ENCODE peak calls at places on chromosomes 1 and 21, in nine cellular contexts. K, L, W, V, Z, M, P, D and G are unnamed samples.
A peak's percentile ranks its signal among the peaks of the same experiment; 100 is the strongest.

GRCh38 chr1:24508911-24509310 is 6.3 kb downstream of the RCAN3 start:
- DNase-seq in P (no peak), L (no peak), Z (no peak), D (no peak), V (no peak), K (no peak), M (no peak), W (no peak), G (no peak)

GRCh38 chr1:228490120-228491078 is 3.2 kb downstream of the RNF187 start:
- DNase-seq in D (no peak), Z (no peak), P (no peak), M (no peak), K (no peak), W (peak; percentile 25), L (no peak), V (no peak), G (peak; percentile 99)

GRCh38 chr1:82778612-82779011 is 977.9 kb downstream of the ADGRL2 start:
- DNase-seq in D (no peak), M (no peak), W (peak; percentile 15), K (no peak), V (no peak), Z (no peak), P (no peak), L (no peak), G (no peak)

GRCh38 chr1:3894626-3895278 is 5.3 kb downstream of the C1orf174 start:
- DNase-seq in K (no peak), V (no peak), Z (peak; percentile 42), D (no peak), W (no peak), M (no peak), P (no peak), L (no peak), G (no peak)

GRCh38 chr1:191643060-191643459 is 515.2 kb upstream of the RGS18 start:
- DNase-seq in V (no peak), L (no peak), P (no peak), Z (no peak), D (no peak), M (no peak), W (no peak), K (no peak), G (no peak)

GRCh38 chr1:164635784-164636729 is 77.1 kb downstream of the PBX1 start:
- DNase-seq in Z (no peak), W (no peak), P (peak; percentile 77), K (peak; percentile 72), V (no peak), M (no peak), D (no peak), L (no peak), G (no peak)

GRCh38 chr1:208536176-208536575 is 292.0 kb upstream of the PLXNA2 start:
- DNase-seq in V (no peak), P (no peak), D (no peak), Z (no peak), M (no peak), L (no peak), W (no peak), K (no peak), G (no peak)

GRCh38 chr21:15415541-15416261 is 314.1 kb upstream of the USP25 start:
- DNase-seq in D (no peak), M (no peak), K (no peak), Z (no peak), W (peak; percentile 56), V (no peak), L (no peak), P (no peak), G (no peak)

GRCh38 chr1:6657138-6657537 is 32.5 kb downstream of the THAP3 start:
- DNase-seq in Z (no peak), W (no peak), M (no peak), D (no peak), V (peak; percentile 18), P (no peak), K (no peak), L (no peak), G (no peak)

GRCh38 chr1:34918609-34919561 is 10.6 kb downstream of the DLGAP3 start:
- DNase-seq in P (no peak), W (peak; percentile 4), D (no peak), K (no peak), V (no peak), L (peak; percentile 41), Z (peak; percentile 56), M (no peak), G (no peak)

GRCh38 chr1:218365600-218365999 is 20.5 kb downstream of the TGFB2 start:
- DNase-seq in M (no peak), P (no peak), D (no peak), L (no peak), K (no peak), V (peak; percentile 56), W (no peak), Z (peak; percentile 81), G (no peak)

GRCh38 chr1:40451238-40451585 is 936 bp downstream of the ZFP69B start:
- DNase-seq in P (no peak), V (no peak), K (no peak), L (no peak), D (no peak), W (no peak), M (no peak), Z (no peak), G (no peak)
- H3K4me3 ChIP-seq in P (no peak overlapping the region), V (no peak overlapping the region), K (peak overlapping the region; percentile 71), L (peak overlapping the region; percentile 69), D (peak overlapping the region; percentile 78), W (peak overlapping the region; percentile 68), M (peak overlapping the region; percentile 78), Z (no peak overlapping the region), G (peak overlapping the region; percentile 72)

GRCh38 chr1:212952596-212952995 is 2.3 kb downstream of the VASH2 start:
- DNase-seq in Z (no peak), L (no peak), K (no peak), M (no peak), W (no peak), D (no peak), V (no peak), P (no peak), G (no peak)
- H3K4me3 ChIP-seq in Z (no peak overlapping the region), L (peak overlapping the region; percentile 98), K (no peak overlapping the region), M (peak overlapping the region; percentile 70), W (no peak overlapping the region), D (no peak overlapping the region), V (no peak overlapping the region), P (no peak overlapping the region), G (no peak overlapping the region)

GRCh38 chr1:200436436-200436835 is 26.6 kb upstream of the ZNF281 start:
- DNase-seq in M (no peak), P (no peak), W (no peak), L (no peak), Z (no peak), V (no peak), K (no peak), D (no peak), G (no peak)
- H3K4me3 ChIP-seq in M (no peak overlapping the region), P (no peak overlapping the region), W (no peak overlapping the region), L (no peak overlapping the region), Z (no peak overlapping the region), V (no peak overlapping the region), K (no peak overlapping the region), D (no peak overlapping the region), G (no peak overlapping the region)

DNA sequence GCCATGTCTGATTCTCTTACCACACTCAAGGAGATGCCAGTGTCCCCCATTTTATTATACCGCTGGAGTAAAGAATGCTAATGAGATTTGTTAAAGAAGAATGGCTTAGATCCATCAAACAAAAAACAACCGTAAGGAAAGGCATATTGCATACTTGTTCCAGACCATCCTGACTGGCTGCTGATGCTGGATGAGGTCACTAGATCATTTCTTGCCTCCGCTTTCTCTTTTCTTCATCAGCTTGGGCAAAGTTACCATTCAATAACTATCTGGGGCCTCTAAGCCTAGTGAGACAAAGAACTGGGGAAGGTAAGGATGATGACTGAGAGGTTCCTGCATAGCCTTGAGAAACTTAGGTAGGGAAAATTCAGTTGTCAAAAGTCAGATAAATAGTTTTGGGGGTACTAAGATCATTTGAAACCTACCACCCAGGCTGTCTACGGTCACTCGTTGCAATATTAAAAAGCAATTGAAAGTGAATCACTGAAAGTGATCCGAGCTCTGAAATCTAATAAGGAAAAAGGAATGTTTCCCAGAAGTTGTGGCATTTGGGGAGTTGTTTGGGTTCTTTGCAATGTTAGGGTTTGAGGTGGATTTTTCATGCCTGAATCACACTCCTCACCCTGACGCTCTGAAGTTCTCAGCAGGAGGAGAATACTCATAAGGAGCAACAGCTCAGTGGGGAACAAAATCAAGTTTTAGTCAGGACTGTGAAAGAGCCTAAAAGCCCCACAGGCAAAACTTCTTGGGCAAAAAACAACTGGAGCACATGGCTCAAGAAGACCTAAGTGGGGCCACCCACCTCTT is 176.8 kb downstream of the HHIPL2 start:
- DNase-seq in L (no peak), W (peak; percentile 82), M (peak; percentile 78), P (no peak), K (no peak), V (no peak), D (peak; percentile 95), Z (no peak), G (no peak)
- H3K4me3 ChIP-seq in L (no peak overlapping the region), W (no peak overlapping the region), M (no peak overlapping the region), P (no peak overlapping the region), K (no peak overlapping the region), V (no peak overlapping the region), D (peak overlapping the region; percentile 2), Z (no peak overlapping the region), G (no peak overlapping the region)

DNA sequence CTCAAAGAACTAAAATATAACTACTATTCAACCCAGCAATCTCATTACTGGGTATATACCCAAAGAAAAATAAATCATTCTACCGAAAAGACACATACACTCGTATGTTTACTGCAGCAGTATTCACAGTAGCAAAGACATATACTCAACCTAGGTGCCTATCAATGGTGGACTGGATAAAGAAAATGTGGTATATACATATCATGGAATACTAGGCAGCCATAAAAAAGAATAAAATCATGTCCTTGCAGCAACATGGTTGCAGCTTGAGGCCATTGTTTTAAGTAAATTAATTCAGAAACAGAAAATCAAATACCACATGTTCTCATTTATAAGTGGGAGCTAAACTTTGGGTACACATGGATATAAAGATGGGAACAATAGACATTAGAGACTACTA is 266.2 kb upstream of the POU3F1 start:
- DNase-seq in D (no peak), P (no peak), M (no peak), L (no peak), V (no peak), W (no peak), Z (no peak), K (no peak), G (no peak)
- H3K4me3 ChIP-seq in D (no peak overlapping the region), P (no peak overlapping the region), M (no peak overlapping the region), L (no peak overlapping the region), V (no peak overlapping the region), W (no peak overlapping the region), Z (no peak overlapping the region), K (no peak overlapping the region), G (no peak overlapping the region)